ENCODE peak calls at places on chromosomes 4 and X, in five cellular contexts. One of them, this sample, is unnamed.
A peak's percentile ranks its signal among the peaks of the same experiment; 100 is the strongest.

GRCh38 chrX:39869846-39870601 is 227.7 kb downstream of the BCOR start:
- DNase-seq in fibroblast of lung: peak; percentile 25
- DNase-seq in GM12878: no peak
- DNase-seq in astrocyte: peak; percentile 60
- DNase-seq in lower lobe of right lung: no peak
- DNase-seq in this sample: no peak

GRCh38 chr4:90127706-90128345 is 632 bp downstream of the CCSER1 start:
- DNase-seq in GM12878: no peak
- DNase-seq in lower lobe of right lung: peak; percentile 50
- DNase-seq in astrocyte: peak; percentile 1
- DNase-seq in fibroblast of lung: no peak
- DNase-seq in this sample: peak; percentile 89

GRCh38 chr4:9765091-9765490 is 16.3 kb upstream of the DRD5 start:
- DNase-seq in GM12878: no peak
- DNase-seq in astrocyte: no peak
- DNase-seq in lower lobe of right lung: no peak
- DNase-seq in fibroblast of lung: peak; percentile 2
- DNase-seq in this sample: no peak

GRCh38 chr4:15525080-15525479 is 55.4 kb downstream of the CC2D2A start:
- DNase-seq in lower lobe of right lung: no peak
- DNase-seq in fibroblast of lung: no peak
- DNase-seq in GM12878: no peak
- DNase-seq in astrocyte: no peak
- DNase-seq in this sample: no peak

GRCh38 chrX:10794203-10794630 is 173.8 kb upstream of the MID1 start:
- DNase-seq in astrocyte: no peak
- DNase-seq in GM12878: no peak
- DNase-seq in lower lobe of right lung: no peak
- DNase-seq in fibroblast of lung: no peak
- DNase-seq in this sample: no peak

GRCh38 chrX:129754266-129755024 is 15.7 kb downstream of the XPNPEP2 start:
- DNase-seq in GM12878: no peak
- DNase-seq in fibroblast of lung: no peak
- DNase-seq in astrocyte: no peak
- DNase-seq in lower lobe of right lung: no peak
- DNase-seq in this sample: peak; percentile 72

GRCh38 chrX:35040871-35041270 is 98.3 kb downstream of the FAM47B start:
- DNase-seq in fibroblast of lung: peak; percentile 29
- DNase-seq in lower lobe of right lung: no peak
- DNase-seq in astrocyte: peak; percentile 2
- DNase-seq in GM12878: no peak
- DNase-seq in this sample: no peak

GRCh38 chrX:11146411-11146810 is 35.3 kb downstream of the HCCS start:
- DNase-seq in GM12878: no peak
- DNase-seq in fibroblast of lung: no peak
- DNase-seq in lower lobe of right lung: no peak
- DNase-seq in astrocyte: no peak
- DNase-seq in this sample: no peak

GRCh38 chr4:44845309-44845708 is 119.0 kb upstream of the GNPDA2 start:
- DNase-seq in GM12878: no peak
- DNase-seq in fibroblast of lung: no peak
- DNase-seq in astrocyte: no peak
- DNase-seq in lower lobe of right lung: no peak
- DNase-seq in this sample: no peak

GRCh38 chr4:114076865-114077264 is 97.4 kb upstream of the ARSJ start:
- DNase-seq in fibroblast of lung: peak; percentile 2
- DNase-seq in GM12878: no peak
- DNase-seq in lower lobe of right lung: no peak
- DNase-seq in astrocyte: peak; percentile 68
- DNase-seq in this sample: no peak

GRCh38 chr4:122762520-122762919 is 30.0 kb downstream of the BBS12 start:
- DNase-seq in fibroblast of lung: no peak
- DNase-seq in astrocyte: no peak
- DNase-seq in lower lobe of right lung: no peak
- DNase-seq in GM12878: no peak
- DNase-seq in this sample: no peak

GRCh38 chr4:11529625-11530201 is 101.0 kb upstream of the HS3ST1 start:
- DNase-seq in fibroblast of lung: peak; percentile 95
- DNase-seq in astrocyte: peak; percentile 44
- DNase-seq in GM12878: no peak
- DNase-seq in lower lobe of right lung: no peak
- DNase-seq in this sample: no peak

GRCh38 chr4:63370997-63371396 is 1038.3 kb downstream of the TECRL start:
- DNase-seq in lower lobe of right lung: no peak
- DNase-seq in GM12878: no peak
- DNase-seq in astrocyte: no peak
- DNase-seq in fibroblast of lung: no peak
- DNase-seq in this sample: no peak

GRCh38 chrX:111182938-111183337 is 86.9 kb downstream of the PAK3 start:
- DNase-seq in GM12878: no peak
- DNase-seq in astrocyte: no peak
- DNase-seq in fibroblast of lung: no peak
- DNase-seq in lower lobe of right lung: no peak
- DNase-seq in this sample: no peak

GRCh38 chr4:56757270-56757746 is 64.2 kb downstream of the SPINK2 start:
- DNase-seq in GM12878: no peak
- DNase-seq in fibroblast of lung: peak; percentile 66
- DNase-seq in astrocyte: peak; percentile 63
- DNase-seq in lower lobe of right lung: no peak
- DNase-seq in this sample: peak; percentile 86

GRCh38 chr4:112170451-112170993 is 25.3 kb downstream of the FAM241A start:
- DNase-seq in lower lobe of right lung: no peak
- DNase-seq in astrocyte: peak; percentile 68
- DNase-seq in fibroblast of lung: peak; percentile 93
- DNase-seq in GM12878: no peak
- DNase-seq in this sample: no peak

GRCh38 chr4:64158648-64159326 is 250.5 kb downstream of the TECRL start:
- DNase-seq in astrocyte: peak; percentile 32
- DNase-seq in fibroblast of lung: peak; percentile 61
- DNase-seq in GM12878: peak; percentile 19
- DNase-seq in lower lobe of right lung: no peak
- DNase-seq in this sample: no peak

GRCh38 chr4:22264261-22264660 is 251.6 kb downstream of the ADGRA3 start:
- DNase-seq in astrocyte: no peak
- DNase-seq in lower lobe of right lung: no peak
- DNase-seq in fibroblast of lung: no peak
- DNase-seq in GM12878: no peak
- DNase-seq in this sample: no peak

GRCh38 chr4:70114091-70114490 is 39.9 kb upstream of the PRR27 start:
- DNase-seq in GM12878: no peak
- DNase-seq in astrocyte: no peak
- DNase-seq in lower lobe of right lung: no peak
- DNase-seq in fibroblast of lung: no peak
- DNase-seq in this sample: no peak

GRCh38 chrX:70525733-70526132 is 81.1 kb downstream of the DLG3 start:
- DNase-seq in astrocyte: no peak
- DNase-seq in lower lobe of right lung: peak; percentile 77
- DNase-seq in GM12878: no peak
- DNase-seq in fibroblast of lung: no peak
- DNase-seq in this sample: no peak

GRCh38 chr4:99629962-99630554 is 27.6 kb downstream of the C4orf54 start:
- DNase-seq in lower lobe of right lung: no peak
- DNase-seq in astrocyte: no peak
- DNase-seq in GM12878: no peak
- DNase-seq in fibroblast of lung: no peak
- DNase-seq in this sample: no peak

GRCh38 chrX:150032742-150033141 is 94.5 kb upstream of the EOLA2 start:
- DNase-seq in GM12878: no peak
- DNase-seq in astrocyte: peak; percentile 44
- DNase-seq in fibroblast of lung: peak; percentile 78
- DNase-seq in lower lobe of right lung: no peak
- DNase-seq in this sample: no peak

GRCh38 chrX:45479835-45480422 is 279.3 kb upstream of the DIPK2B start:
- DNase-seq in GM12878: no peak
- DNase-seq in lower lobe of right lung: no peak
- DNase-seq in astrocyte: peak; percentile 93
- DNase-seq in fibroblast of lung: peak; percentile 89
- DNase-seq in this sample: no peak

GRCh38 chr4:150619032-150619431 is 37.1 kb downstream of the MAB21L2 start:
- DNase-seq in fibroblast of lung: peak; percentile 39
- DNase-seq in GM12878: no peak
- DNase-seq in lower lobe of right lung: no peak
- DNase-seq in astrocyte: no peak
- DNase-seq in this sample: no peak

GRCh38 chr4:2833671-2834000 is 10.0 kb upstream of the ADD1 start:
- DNase-seq in fibroblast of lung: no peak
- DNase-seq in astrocyte: no peak
- DNase-seq in GM12878: no peak
- DNase-seq in lower lobe of right lung: peak; percentile 37
- DNase-seq in this sample: no peak

GRCh38 chr4:139774759-139775487 is 109.3 kb downstream of the MGST2 start:
- DNase-seq in lower lobe of right lung: no peak
- DNase-seq in astrocyte: no peak
- DNase-seq in GM12878: no peak
- DNase-seq in fibroblast of lung: no peak
- DNase-seq in this sample: no peak

GRCh38 chr4:88097781-88098180 is 60.7 kb downstream of the ABCG2 start:
- DNase-seq in GM12878: no peak
- DNase-seq in lower lobe of right lung: no peak
- DNase-seq in astrocyte: no peak
- DNase-seq in fibroblast of lung: no peak
- DNase-seq in this sample: no peak

GRCh38 chr4:149709640-149710039 is 106.0 kb downstream of the IQCM start:
- DNase-seq in fibroblast of lung: no peak
- DNase-seq in GM12878: no peak
- DNase-seq in lower lobe of right lung: no peak
- DNase-seq in astrocyte: peak; percentile 31
- DNase-seq in this sample: no peak

GRCh38 chrX:47196098-47196497 is 2.5 kb downstream of the UBA1 start:
- DNase-seq in astrocyte: no peak
- DNase-seq in lower lobe of right lung: no peak
- DNase-seq in GM12878: no peak
- DNase-seq in fibroblast of lung: no peak
- DNase-seq in this sample: no peak
- H3K27ac ChIP-seq in astrocyte: no peak overlapping the region
- H3K27ac ChIP-seq in lower lobe of right lung: no peak overlapping the region
- H3K27ac ChIP-seq in GM12878: peak overlapping the region; percentile 6
- H3K27ac ChIP-seq in fibroblast of lung: no peak overlapping the region
- H3K27ac ChIP-seq in this sample: no peak overlapping the region

GRCh38 chrX:136718091-136718490 is 62.6 kb downstream of the ARHGEF6 start:
- DNase-seq in astrocyte: no peak
- DNase-seq in fibroblast of lung: no peak
- DNase-seq in lower lobe of right lung: no peak
- DNase-seq in GM12878: no peak
- DNase-seq in this sample: no peak
- H3K27ac ChIP-seq in astrocyte: no peak overlapping the region
- H3K27ac ChIP-seq in fibroblast of lung: no peak overlapping the region
- H3K27ac ChIP-seq in lower lobe of right lung: no peak overlapping the region
- H3K27ac ChIP-seq in GM12878: no peak overlapping the region
- H3K27ac ChIP-seq in this sample: no peak overlapping the region

DNA sequence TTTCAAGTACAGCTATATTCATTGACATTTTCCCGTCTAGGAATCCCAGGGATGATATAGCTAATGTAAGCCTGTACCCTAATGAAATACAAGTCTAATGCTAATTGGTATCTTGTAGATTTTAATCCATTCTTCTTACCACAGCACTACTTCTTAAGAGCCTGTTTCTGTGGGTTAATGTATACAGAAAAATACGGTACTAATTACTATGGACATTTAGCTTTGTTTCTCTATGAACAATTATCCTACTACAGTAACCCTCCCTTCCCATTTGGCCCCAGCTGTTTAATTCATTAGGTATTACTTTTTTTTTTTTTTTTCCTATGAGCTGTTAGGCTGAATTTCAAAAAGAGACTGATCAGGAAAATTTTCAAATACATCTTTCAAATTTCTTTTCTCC is 245.1 kb upstream of the SLC7A11 start:
- DNase-seq in fibroblast of lung: no peak
- DNase-seq in lower lobe of right lung: no peak
- DNase-seq in GM12878: no peak
- DNase-seq in astrocyte: no peak
- DNase-seq in this sample: no peak
- H3K27ac ChIP-seq in fibroblast of lung: no peak overlapping the region
- H3K27ac ChIP-seq in lower lobe of right lung: no peak overlapping the region
- H3K27ac ChIP-seq in GM12878: no peak overlapping the region
- H3K27ac ChIP-seq in astrocyte: no peak overlapping the region
- H3K27ac ChIP-seq in this sample: no peak overlapping the region

GRCh38 chr4:186018756-186019155 is 50.2 kb upstream of the TLR3 start:
- DNase-seq in GM12878: no peak
- DNase-seq in astrocyte: no peak
- DNase-seq in fibroblast of lung: no peak
- DNase-seq in lower lobe of right lung: no peak
- DNase-seq in this sample: no peak

GRCh38 chr4:186021461-186022167 is 47.3 kb upstream of the TLR3 start:
- DNase-seq in lower lobe of right lung: no peak
- DNase-seq in astrocyte: peak; percentile 15
- DNase-seq in fibroblast of lung: peak; percentile 50
- DNase-seq in GM12878: no peak
- DNase-seq in this sample: no peak

GRCh38 chr4:186019264-186019663 is 49.7 kb upstream of the TLR3 start:
- DNase-seq in astrocyte: no peak
- DNase-seq in GM12878: no peak
- DNase-seq in lower lobe of right lung: no peak
- DNase-seq in fibroblast of lung: no peak
- DNase-seq in this sample: no peak

GRCh38 chr4:186020793-186021407 is 48.1 kb upstream of the TLR3 start:
- DNase-seq in fibroblast of lung: no peak
- DNase-seq in lower lobe of right lung: no peak
- DNase-seq in astrocyte: no peak
- DNase-seq in GM12878: no peak
- DNase-seq in this sample: no peak

DNA sequence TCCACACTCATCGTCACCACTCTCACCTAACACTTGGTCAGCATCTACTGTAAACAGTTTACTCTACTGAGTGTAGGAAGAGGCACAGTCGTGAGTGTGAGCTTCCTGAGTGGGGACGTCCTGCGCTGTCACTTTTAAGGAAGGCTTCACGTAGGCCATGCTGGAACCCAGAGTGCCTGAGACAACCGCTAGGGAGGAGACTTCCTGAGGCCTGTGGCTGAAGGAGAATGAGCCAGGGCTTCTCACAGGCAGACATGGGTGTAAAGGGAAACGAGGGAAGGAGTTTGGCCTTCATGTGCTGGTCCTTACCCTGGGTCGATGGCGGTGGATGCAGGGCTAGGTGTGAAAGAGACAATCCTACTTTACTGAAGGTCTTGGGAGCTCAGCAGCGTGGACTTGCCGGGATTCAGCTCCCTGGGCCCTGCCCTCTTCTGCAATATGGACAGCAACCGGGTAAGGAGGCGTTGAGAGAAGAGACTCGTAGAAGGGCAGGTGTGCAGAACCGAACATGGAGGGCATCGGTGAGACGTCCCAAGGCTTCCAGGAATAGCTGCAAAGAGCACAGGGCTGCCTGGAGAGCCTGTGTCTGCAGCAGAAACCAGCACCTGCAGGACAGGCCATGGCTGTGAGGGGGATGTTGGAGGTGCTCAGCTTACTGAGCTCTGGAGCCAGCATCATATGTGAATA is 48.7 kb upstream of the TLR3 start:
- DNase-seq in astrocyte: no peak
- DNase-seq in GM12878: no peak
- DNase-seq in lower lobe of right lung: no peak
- DNase-seq in fibroblast of lung: no peak
- DNase-seq in this sample: no peak
- H3K27ac ChIP-seq in astrocyte: no peak overlapping the region
- H3K27ac ChIP-seq in GM12878: no peak overlapping the region
- H3K27ac ChIP-seq in lower lobe of right lung: no peak overlapping the region
- H3K27ac ChIP-seq in fibroblast of lung: no peak overlapping the region
- H3K27ac ChIP-seq in this sample: no peak overlapping the region

This sample was measured in spleen.